ENCODE peak calls at places on chromosome 9, in four cellular contexts. D, F, A and L are unnamed samples.
A peak's percentile ranks its signal among the peaks of the same experiment; 100 is the strongest.

GRCh38 chr9:90340421-90340820 is 302.2 kb downstream of the DIRAS2 start:
- DNase-seq in D (no peak), F (no peak), A (no peak), L (no peak)

GRCh38 chr9:120688758-120689157 is 25.5 kb downstream of the MEGF9 start:
- DNase-seq in D (no peak), F (no peak), A (no peak), L (no peak)

GRCh38 chr9:12719431-12719830 is 26.2 kb downstream of the TYRP1 start:
- DNase-seq in D (no peak), F (no peak), A (no peak), L (no peak)

GRCh38 chr9:134442486-134443168 is 116.4 kb downstream of the RXRA start:
- DNase-seq in D (no peak), F (peak; percentile 36), A (no peak), L (no peak)

GRCh38 chr9:95092321-95093072 is 225.0 kb downstream of the FANCC start:
- DNase-seq in D (peak; percentile 57), F (peak; percentile 32), A (no peak), L (peak; percentile 79)

GRCh38 chr9:11064853-11065252 is 452.1 kb upstream of the PTPRD start:
- DNase-seq in D (no peak), F (no peak), A (no peak), L (no peak)

GRCh38 chr9:99008187-99008586 is 64.5 kb downstream of the COL15A1 start:
- DNase-seq in D (no peak), F (no peak), A (no peak), L (no peak)

GRCh38 chr9:113296796-113297558 is 6.2 kb downstream of the RNF183 start:
- DNase-seq in D (no peak), F (no peak), A (no peak), L (no peak)

GRCh38 chr9:90459321-90459720 is 183.3 kb downstream of the DIRAS2 start:
- DNase-seq in D (no peak), F (no peak), A (no peak), L (no peak)